ENCODE peak calls at places on chromosomes 16 and 17, in six cellular contexts. One of them, this sample, is unnamed.

GRCh38 chr17:19867094-19867653 is 562 bp downstream of the ULK2 start:
- DNase-seq in LNCaP clone FGC: no peak
- DNase-seq in endothelial cell of umbilical vein: peak
- DNase-seq in CD8-positive, alpha-beta T cell: peak
- DNase-seq in pancreas: peak
- DNase-seq in upper lobe of right lung: peak
- DNase-seq in this sample: no peak

GRCh38 chr16:29943846-29944669 is 17.8 kb upstream of the TMEM219 start:
- DNase-seq in LNCaP clone FGC: peak
- DNase-seq in endothelial cell of umbilical vein: peak
- DNase-seq in CD8-positive, alpha-beta T cell: no peak
- DNase-seq in pancreas: peak
- DNase-seq in upper lobe of right lung: no peak
- DNase-seq in this sample: no peak

GRCh38 chr17:29100296-29100695 is 57.4 kb downstream of the PIPOX start:
- DNase-seq in LNCaP clone FGC: no peak
- DNase-seq in endothelial cell of umbilical vein: no peak
- DNase-seq in CD8-positive, alpha-beta T cell: no peak
- DNase-seq in pancreas: no peak
- DNase-seq in upper lobe of right lung: no peak
- DNase-seq in this sample: no peak

GRCh38 chr17:1487939-1488825 is 4.3 kb downstream of the MYO1C start:
- DNase-seq in LNCaP clone FGC: no peak
- DNase-seq in endothelial cell of umbilical vein: peak
- DNase-seq in CD8-positive, alpha-beta T cell: peak
- DNase-seq in pancreas: peak
- DNase-seq in upper lobe of right lung: peak
- DNase-seq in this sample: peak

GRCh38 chr17:65055280-65055707 is 1.2 kb downstream of the GNA13 start:
- DNase-seq in LNCaP clone FGC: no peak
- DNase-seq in endothelial cell of umbilical vein: no peak
- DNase-seq in CD8-positive, alpha-beta T cell: peak
- DNase-seq in pancreas: no peak
- DNase-seq in upper lobe of right lung: no peak
- DNase-seq in this sample: no peak

GRCh38 chr17:45096141-45096540 is 35.0 kb downstream of the NMT1 start:
- DNase-seq in LNCaP clone FGC: no peak
- DNase-seq in endothelial cell of umbilical vein: peak
- DNase-seq in CD8-positive, alpha-beta T cell: no peak
- DNase-seq in pancreas: no peak
- DNase-seq in upper lobe of right lung: no peak
- DNase-seq in this sample: no peak

GRCh38 chr17:50585346-50585745 is 24.8 kb downstream of the CACNA1G start:
- DNase-seq in LNCaP clone FGC: no peak
- DNase-seq in endothelial cell of umbilical vein: no peak
- DNase-seq in CD8-positive, alpha-beta T cell: no peak
- DNase-seq in pancreas: no peak
- DNase-seq in upper lobe of right lung: no peak
- DNase-seq in this sample: no peak

GRCh38 chr16:90077240-90077756 is at the start of gene PRDM7:
- DNase-seq in LNCaP clone FGC: peak
- DNase-seq in endothelial cell of umbilical vein: peak
- DNase-seq in CD8-positive, alpha-beta T cell: peak
- DNase-seq in pancreas: peak
- DNase-seq in upper lobe of right lung: peak
- DNase-seq in this sample: peak

GRCh38 chr17:743139-743538 is 8.9 kb downstream of the GEMIN4 start:
- DNase-seq in LNCaP clone FGC: no peak
- DNase-seq in endothelial cell of umbilical vein: no peak
- DNase-seq in CD8-positive, alpha-beta T cell: no peak
- DNase-seq in pancreas: no peak
- DNase-seq in upper lobe of right lung: no peak
- DNase-seq in this sample: no peak

GRCh38 chr17:67528751-67529436 is 151.8 kb downstream of the PITPNC1 start:
- DNase-seq in LNCaP clone FGC: no peak
- DNase-seq in endothelial cell of umbilical vein: peak
- DNase-seq in CD8-positive, alpha-beta T cell: no peak
- DNase-seq in pancreas: peak
- DNase-seq in upper lobe of right lung: peak
- DNase-seq in this sample: no peak

GRCh38 chr16:68719993-68720489 is 17.1 kb upstream of the CDH1 start:
- DNase-seq in LNCaP clone FGC: no peak
- DNase-seq in endothelial cell of umbilical vein: no peak
- DNase-seq in CD8-positive, alpha-beta T cell: no peak
- DNase-seq in pancreas: no peak
- DNase-seq in upper lobe of right lung: no peak
- DNase-seq in this sample: no peak

GRCh38 chr16:87681990-87682570 is 79.8 kb downstream of the JPH3 start:
- DNase-seq in LNCaP clone FGC: no peak
- DNase-seq in endothelial cell of umbilical vein: peak
- DNase-seq in CD8-positive, alpha-beta T cell: no peak
- DNase-seq in pancreas: no peak
- DNase-seq in upper lobe of right lung: no peak
- DNase-seq in this sample: no peak

GRCh38 chr16:1159973-1160772 is 7.3 kb downstream of the CACNA1H start:
- DNase-seq in LNCaP clone FGC: peak
- DNase-seq in endothelial cell of umbilical vein: no peak
- DNase-seq in CD8-positive, alpha-beta T cell: no peak
- DNase-seq in pancreas: peak
- DNase-seq in upper lobe of right lung: no peak
- DNase-seq in this sample: no peak

GRCh38 chr17:81035389-81036127 is 607 bp downstream of the BAIAP2 start:
- DNase-seq in LNCaP clone FGC: no peak
- DNase-seq in endothelial cell of umbilical vein: peak
- DNase-seq in CD8-positive, alpha-beta T cell: no peak
- DNase-seq in pancreas: peak
- DNase-seq in upper lobe of right lung: no peak
- DNase-seq in this sample: no peak

GRCh38 chr17:9004961-9005285 is 16.4 kb upstream of the NTN1 start:
- DNase-seq in LNCaP clone FGC: no peak
- DNase-seq in endothelial cell of umbilical vein: no peak
- DNase-seq in CD8-positive, alpha-beta T cell: no peak
- DNase-seq in pancreas: no peak
- DNase-seq in upper lobe of right lung: no peak
- DNase-seq in this sample: no peak

GRCh38 chr17:9009737-9010136 is 11.6 kb upstream of the NTN1 start:
- DNase-seq in LNCaP clone FGC: no peak
- DNase-seq in endothelial cell of umbilical vein: no peak
- DNase-seq in CD8-positive, alpha-beta T cell: no peak
- DNase-seq in pancreas: no peak
- DNase-seq in upper lobe of right lung: no peak
- DNase-seq in this sample: no peak

GRCh38 chr17:9009096-9009495 is 12.2 kb upstream of the NTN1 start:
- DNase-seq in LNCaP clone FGC: no peak
- DNase-seq in endothelial cell of umbilical vein: no peak
- DNase-seq in CD8-positive, alpha-beta T cell: no peak
- DNase-seq in pancreas: no peak
- DNase-seq in upper lobe of right lung: no peak
- DNase-seq in this sample: no peak

GRCh38 chr17:9006175-9006767 is 15.0 kb upstream of the NTN1 start:
- DNase-seq in LNCaP clone FGC: no peak
- DNase-seq in endothelial cell of umbilical vein: no peak
- DNase-seq in CD8-positive, alpha-beta T cell: no peak
- DNase-seq in pancreas: no peak
- DNase-seq in upper lobe of right lung: no peak
- DNase-seq in this sample: no peak

DNA sequence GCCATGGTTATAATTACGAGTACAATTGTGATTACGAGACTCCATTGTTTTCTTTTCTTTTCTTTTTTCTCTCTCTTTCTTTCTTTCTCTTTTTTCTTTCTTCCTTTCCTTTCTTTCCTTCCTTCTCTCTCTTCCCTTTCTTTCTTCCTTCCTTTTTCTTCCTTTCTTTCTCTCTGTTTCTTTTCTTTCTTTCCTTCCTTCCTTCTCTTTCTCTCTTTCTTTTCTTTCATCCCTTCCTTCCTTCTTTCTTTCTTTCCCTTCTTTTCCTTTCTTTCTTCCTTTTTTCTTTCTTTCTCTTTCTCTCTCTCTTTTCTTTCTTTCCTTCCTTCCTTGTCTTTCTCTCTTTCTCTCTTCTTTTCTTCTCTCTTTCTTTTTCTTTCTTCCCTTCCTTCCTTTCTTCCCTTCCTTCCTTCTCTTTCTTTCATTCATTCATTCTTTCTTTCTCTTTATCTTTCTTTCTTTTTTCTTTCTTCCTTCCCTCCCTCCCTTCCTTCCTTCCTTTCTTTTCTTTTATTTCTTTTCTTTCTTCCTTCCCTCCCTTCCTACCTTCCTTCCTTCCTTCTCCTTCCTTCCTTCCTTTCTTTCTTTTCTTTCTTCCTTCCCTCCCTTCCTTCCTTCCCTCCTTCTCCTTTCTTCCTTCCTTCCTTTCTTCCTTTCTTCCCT is 14.1 kb upstream of the NTN1 start:
- DNase-seq in LNCaP clone FGC: no peak
- DNase-seq in endothelial cell of umbilical vein: no peak
- DNase-seq in CD8-positive, alpha-beta T cell: no peak
- DNase-seq in pancreas: no peak
- DNase-seq in upper lobe of right lung: no peak
- DNase-seq in this sample: no peak
- TF ChIP-seq CTCF in LNCaP clone FGC: no peak
- TF ChIP-seq CTCF in endothelial cell of umbilical vein: no peak
- TF ChIP-seq CTCF in CD8-positive, alpha-beta T cell: no peak
- TF ChIP-seq CTCF in pancreas: no peak
- TF ChIP-seq CTCF in upper lobe of right lung: no peak
- TF ChIP-seq CTCF in this sample: peak

GRCh38 chr16:73050115-73051099 is 2.5 kb upstream of the ZFHX3 start:
- DNase-seq in LNCaP clone FGC: no peak
- DNase-seq in endothelial cell of umbilical vein: no peak
- DNase-seq in CD8-positive, alpha-beta T cell: no peak
- DNase-seq in pancreas: no peak
- DNase-seq in upper lobe of right lung: no peak
- DNase-seq in this sample: no peak
- TF ChIP-seq CTCF in LNCaP clone FGC: peak
- TF ChIP-seq CTCF in endothelial cell of umbilical vein: no peak
- TF ChIP-seq CTCF in CD8-positive, alpha-beta T cell: no peak
- TF ChIP-seq CTCF in pancreas: no peak
- TF ChIP-seq CTCF in upper lobe of right lung: no peak
- TF ChIP-seq CTCF in this sample: no peak

GRCh38 chr17:73657473-73658116 is 13.3 kb upstream of the SDK2 start:
- DNase-seq in LNCaP clone FGC: no peak
- DNase-seq in endothelial cell of umbilical vein: no peak
- DNase-seq in CD8-positive, alpha-beta T cell: peak
- DNase-seq in pancreas: peak
- DNase-seq in upper lobe of right lung: peak
- DNase-seq in this sample: no peak
- TF ChIP-seq CTCF in LNCaP clone FGC: peak
- TF ChIP-seq CTCF in endothelial cell of umbilical vein: no peak
- TF ChIP-seq CTCF in CD8-positive, alpha-beta T cell: no peak
- TF ChIP-seq CTCF in pancreas: peak
- TF ChIP-seq CTCF in upper lobe of right lung: peak
- TF ChIP-seq CTCF in this sample: peak

DNA sequence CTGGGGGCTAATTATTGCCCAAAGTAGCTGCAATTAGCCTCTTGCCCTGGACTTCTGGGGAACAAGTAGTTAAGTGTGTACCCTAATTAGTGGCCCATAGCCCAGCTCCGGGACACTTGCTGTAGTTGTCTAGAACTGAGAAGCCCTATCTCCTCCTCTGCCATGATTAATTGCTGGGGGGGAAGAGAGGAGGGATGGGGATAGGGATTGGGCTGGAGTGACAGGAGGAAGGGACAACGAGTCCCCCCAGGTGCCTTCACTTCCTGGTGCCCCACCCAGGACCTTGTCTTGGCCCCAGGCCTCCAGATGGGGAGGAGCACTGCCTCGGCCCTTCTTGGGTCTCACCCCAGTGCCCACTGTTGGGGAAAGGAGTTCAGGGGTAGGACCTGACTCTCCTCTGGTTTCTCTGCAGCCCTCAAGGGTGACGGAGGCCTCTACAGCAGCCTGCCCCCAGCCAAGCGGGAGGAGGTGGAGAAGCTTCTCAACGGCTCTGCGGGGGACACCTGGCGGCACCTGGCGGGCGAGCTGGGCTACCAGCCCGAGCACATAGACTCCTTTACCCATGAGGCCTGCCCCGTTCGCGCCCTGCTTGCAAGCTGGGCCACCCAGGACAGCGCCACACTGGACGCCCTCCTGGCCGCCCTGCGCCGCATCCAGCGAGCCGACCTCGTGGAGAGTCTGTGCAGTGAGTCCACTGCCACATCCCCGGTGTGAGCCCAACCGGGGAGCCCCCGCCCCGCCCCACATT is 17.4 kb downstream of the NGFR start:
- DNase-seq in LNCaP clone FGC: no peak
- DNase-seq in endothelial cell of umbilical vein: no peak
- DNase-seq in CD8-positive, alpha-beta T cell: no peak
- DNase-seq in pancreas: no peak
- DNase-seq in upper lobe of right lung: no peak
- DNase-seq in this sample: no peak
- TF ChIP-seq CTCF in LNCaP clone FGC: no peak
- TF ChIP-seq CTCF in endothelial cell of umbilical vein: no peak
- TF ChIP-seq CTCF in CD8-positive, alpha-beta T cell: no peak
- TF ChIP-seq CTCF in pancreas: no peak
- TF ChIP-seq CTCF in upper lobe of right lung: no peak
- TF ChIP-seq CTCF in this sample: no peak

DNA sequence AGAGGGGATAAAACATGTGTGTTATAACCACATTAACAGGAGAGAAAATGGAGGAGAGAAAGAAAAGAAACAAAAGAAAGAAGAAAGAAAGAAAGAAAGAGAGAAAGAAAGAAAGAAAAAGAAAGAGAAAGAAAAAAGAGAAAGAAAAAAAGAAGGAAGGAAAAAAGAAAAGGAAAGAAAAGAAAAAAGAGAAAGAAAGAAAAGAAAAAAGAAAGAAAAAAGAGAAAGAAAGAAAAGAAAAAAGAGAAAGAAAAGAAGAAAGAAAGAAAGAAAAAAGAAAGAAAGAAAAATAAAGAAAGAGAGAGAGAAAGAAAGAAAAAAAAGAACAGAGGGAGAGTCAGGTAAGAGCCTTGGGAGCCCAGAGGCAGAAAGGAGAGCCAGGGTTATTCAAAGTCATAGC is 446.6 kb upstream of the ASIC2 start:
- DNase-seq in LNCaP clone FGC: no peak
- DNase-seq in endothelial cell of umbilical vein: no peak
- DNase-seq in CD8-positive, alpha-beta T cell: no peak
- DNase-seq in pancreas: no peak
- DNase-seq in upper lobe of right lung: no peak
- DNase-seq in this sample: no peak
- TF ChIP-seq CTCF in LNCaP clone FGC: no peak
- TF ChIP-seq CTCF in endothelial cell of umbilical vein: no peak
- TF ChIP-seq CTCF in CD8-positive, alpha-beta T cell: no peak
- TF ChIP-seq CTCF in pancreas: no peak
- TF ChIP-seq CTCF in upper lobe of right lung: no peak
- TF ChIP-seq CTCF in this sample: peak

GRCh38 chr17:31696184-31696602 is 162.9 kb downstream of the COPRS start:
- DNase-seq in LNCaP clone FGC: peak
- DNase-seq in endothelial cell of umbilical vein: no peak
- DNase-seq in CD8-positive, alpha-beta T cell: no peak
- DNase-seq in pancreas: peak
- DNase-seq in upper lobe of right lung: peak
- DNase-seq in this sample: no peak
- TF ChIP-seq CTCF in LNCaP clone FGC: no peak
- TF ChIP-seq CTCF in endothelial cell of umbilical vein: no peak
- TF ChIP-seq CTCF in CD8-positive, alpha-beta T cell: no peak
- TF ChIP-seq CTCF in pancreas: no peak
- TF ChIP-seq CTCF in upper lobe of right lung: peak
- TF ChIP-seq CTCF in this sample: no peak

This sample was measured in CD14-positive monocyte.